ENCODE peak calls at places on chromosomes 6 and 20, in six cellular contexts. V is stimulated activated CD8-positive, alpha-beta memory T cell treated with anti-CD3 and anti-CD28 coated beads, Interleukin-15, amount 100 ng/mL, for 4 hours; O is right atrium auricular region; L is nucleus accumbens; I is NCI-H345; A is AG09319. Q is an unnamed sample.

GRCh38 chr6:37204014-37204751 is 34.2 kb downstream of the PIM1 start:
- DNase-seq in O (no peak), V (no peak), L (no peak), I (no peak), A (no peak), Q (no peak)

GRCh38 chr6:109083657-109084056 is 11.0 kb downstream of the SESN1 start:
- DNase-seq in O (no peak), I (no peak), V (no peak), A (no peak), L (no peak), Q (no peak)

GRCh38 chr6:149903938-149904611 is 6.2 kb upstream of the RAET1E start:
- DNase-seq in O (peak; percentile 36), L (no peak), I (peak; percentile 87), A (no peak), V (no peak), Q (no peak)

GRCh38 chr6:41591859-41592502 is 45.8 kb downstream of the FOXP4 start:
- DNase-seq in I (peak; percentile 54), V (peak; percentile 63), A (no peak), L (peak; percentile 68), O (peak; percentile 83), Q (peak; percentile 90)

GRCh38 chr20:53735536-53736050 is 142.0 kb upstream of the ZNF217 start:
- DNase-seq in A (peak; percentile 78), L (no peak), V (no peak), I (no peak), O (no peak), Q (no peak)

GRCh38 chr6:133769463-133769862 is 119.5 kb upstream of the TCF21 start:
- DNase-seq in O (no peak), I (no peak), A (no peak), V (no peak), L (no peak), Q (no peak)

GRCh38 chr6:92271101-92271500 is 1148.3 kb downstream of the EPHA7 start:
- DNase-seq in O (no peak), V (no peak), I (no peak), L (no peak), A (no peak), Q (no peak)

GRCh38 chr6:45655630-45656422 is 278.1 kb upstream of the SUPT3H start:
- DNase-seq in A (peak; percentile 85), O (no peak), L (no peak), I (no peak), V (no peak), Q (no peak)

GRCh38 chr6:87066449-87067288 is 28.2 kb downstream of the CGA start:
- DNase-seq in I (peak; percentile 61), A (peak; percentile 28), L (peak; percentile 11), O (no peak), V (no peak), Q (no peak)

GRCh38 chr6:47048638-47049037 is 6.5 kb upstream of the ADGRF1 start:
- DNase-seq in O (no peak), I (no peak), A (no peak), V (no peak), L (no peak), Q (no peak)

GRCh38 chr6:38346291-38347079 is 293.2 kb downstream of the BTBD9 start:
- DNase-seq in I (no peak), O (no peak), L (no peak), V (no peak), A (peak; percentile 64), Q (no peak)

GRCh38 chr6:132675749-132676148 is 16.8 kb upstream of the TAAR1 start:
- DNase-seq in V (no peak), I (no peak), O (no peak), L (no peak), A (no peak), Q (no peak)

Q was measured in head of caudate nucleus.